ENCODE peak calls at places on chromosomes 3 and 15, in seven cellular contexts. I is IMR-90, L is neural progenitor cell, E is sigmoid colon, M is OCI-LY7, F is transverse colon, O is tibial artery. N is an unnamed sample.

GRCh38 chr3:43644443-43644842 is 22.6 kb upstream of the ANO10 start:
- DNase-seq in I (no peak), L (no peak), E (no peak), M (no peak), F (no peak), O (no peak), N (no peak)

GRCh38 chr3:192409203-192409837 is 318.0 kb downstream of the FGF12 start:
- DNase-seq in I (no peak), L (peak; percentile 83), E (peak; percentile 64), M (no peak), F (no peak), O (no peak), N (no peak)

GRCh38 chr15:74514039-74514438 is 27.0 kb upstream of the ARID3B start:
- DNase-seq in I (peak; percentile 79), L (no peak), E (no peak), M (no peak), F (no peak), O (no peak), N (peak; percentile 10)

GRCh38 chr15:91075761-91076160 is 24.3 kb upstream of the SV2B start:
- DNase-seq in I (no peak), L (no peak), E (no peak), M (no peak), F (no peak), O (no peak), N (no peak)

GRCh38 chr3:170745211-170745718 is 124.7 kb downstream of the RPL22L1 start:
- DNase-seq in I (peak; percentile 73), L (no peak), E (no peak), M (no peak), F (no peak), O (no peak), N (no peak)

GRCh38 chr15:79339588-79340314 is 28.8 kb downstream of the TMED3 start:
- DNase-seq in I (peak; percentile 60), L (peak; percentile 53), E (no peak), M (peak; percentile 47), F (no peak), O (no peak), N (no peak)

GRCh38 chr3:190429681-190430080 is 20.0 kb downstream of the TMEM207 start:
- DNase-seq in I (peak; percentile 59), L (no peak), E (no peak), M (no peak), F (no peak), O (no peak), N (no peak)

GRCh38 chr3:172777901-172778300 is 27.4 kb downstream of the ECT2 start:
- DNase-seq in I (no peak), L (no peak), E (no peak), M (no peak), F (no peak), O (no peak), N (no peak)

GRCh38 chr3:47108546-47108945 is 55.4 kb downstream of the SETD2 start:
- DNase-seq in I (peak; percentile 20), L (peak; percentile 52), E (no peak), M (no peak), F (no peak), O (no peak), N (no peak)

GRCh38 chr3:171640520-171641412 is 169.5 kb downstream of the PLD1 start:
- DNase-seq in I (peak; percentile 56), L (peak; percentile 23), E (no peak), M (no peak), F (no peak), O (no peak), N (no peak)

GRCh38 chr3:190371152-190371551 is 16.8 kb upstream of the CLDN16 start:
- DNase-seq in I (peak; percentile 37), L (no peak), E (no peak), M (no peak), F (no peak), O (no peak), N (no peak)

GRCh38 chr15:81851307-81851706 is 194.5 kb downstream of the MEX3B start:
- DNase-seq in I (no peak), L (no peak), E (no peak), M (no peak), F (no peak), O (no peak), N (no peak)

GRCh38 chr3:46057716-46058115 is 30.4 kb upstream of the XCR1 start:
- DNase-seq in I (no peak), L (no peak), E (no peak), M (no peak), F (no peak), O (no peak), N (no peak)

GRCh38 chr3:23594897-23595670 is 210.7 kb upstream of the UBE2E1 start:
- DNase-seq in I (peak; percentile 12), L (peak; percentile 35), E (no peak), M (no peak), F (no peak), O (no peak), N (no peak)

GRCh38 chr3:190597291-190597690 is 83.4 kb downstream of the IL1RAP start:
- DNase-seq in I (no peak), L (no peak), E (no peak), M (no peak), F (no peak), O (no peak), N (no peak)

GRCh38 chr3:57068437-57069089 is 8.1 kb downstream of the SPATA12 start:
- DNase-seq in I (peak; percentile 61), L (peak; percentile 17), E (peak; percentile 84), M (peak; percentile 98), F (peak; percentile 28), O (peak; percentile 77), N (no peak)

GRCh38 chr3:100400782-100401673 is at the start of the genes LNP1 and TOMM70:
- DNase-seq in I (peak; percentile 96), L (peak; percentile 98), E (peak; percentile 98), M (peak; percentile 97), F (peak; percentile 98), O (peak; percentile 99), N (peak; percentile 98)

GRCh38 chr3:185914911-185915629 is 22.7 kb downstream of the TRA2B start:
- DNase-seq in I (no peak), L (no peak), E (no peak), M (no peak), F (no peak), O (no peak), N (no peak)

GRCh38 chr3:11703185-11703584 is 59.5 kb upstream of the VGLL4 start:
- DNase-seq in I (no peak), L (no peak), E (no peak), M (no peak), F (no peak), O (no peak), N (no peak)

GRCh38 chr3:126053513-126053912 is 30.4 kb downstream of the SLC41A3 start:
- DNase-seq in I (peak; percentile 23), L (no peak), E (no peak), M (no peak), F (no peak), O (no peak), N (peak; percentile 48)

DNA sequence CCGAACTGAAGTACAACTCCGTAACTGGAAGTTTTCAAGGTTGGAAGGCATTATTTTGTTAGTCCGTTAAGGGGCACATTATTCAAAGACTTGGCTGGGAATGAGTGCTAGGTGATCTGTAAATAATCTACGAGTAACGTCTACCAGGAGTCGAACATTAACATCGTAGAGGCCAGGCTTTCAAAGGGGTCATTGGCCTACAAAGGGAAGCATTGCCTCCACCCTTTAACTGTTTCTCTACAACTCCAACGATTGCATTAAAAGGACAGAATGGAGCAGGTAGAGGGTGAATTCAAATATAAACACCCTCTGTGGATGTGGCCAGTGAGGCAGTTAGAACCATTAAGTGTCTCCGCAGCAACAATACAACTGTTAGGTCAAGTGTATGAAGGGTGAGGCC is 126.0 kb upstream of the LMOD3 start:
- DNase-seq in I (no peak), L (no peak), E (no peak), M (no peak), F (peak; percentile 31), O (no peak), N (no peak)
- H3K27ac ChIP-seq in I (no peak overlapping the region), L (no peak overlapping the region), E (no peak overlapping the region), M (no peak overlapping the region), F (peak overlapping the region; percentile 51), O (no peak overlapping the region), N (peak overlapping the region; percentile 16)

GRCh38 chr3:64224826-64225606 is at the start of gene PRICKLE2:
- DNase-seq in I (peak; percentile 96), L (peak; percentile 92), E (peak; percentile 90), M (peak; percentile 92), F (peak; percentile 57), O (peak; percentile 88), N (peak; percentile 16)
- TF ChIP-seq CTCF in I (peak; percentile 49), L (peak; percentile 28), E (peak; percentile 17), M (peak; percentile 67), F (no peak), O (peak; percentile 36), N (no peak)

DNA sequence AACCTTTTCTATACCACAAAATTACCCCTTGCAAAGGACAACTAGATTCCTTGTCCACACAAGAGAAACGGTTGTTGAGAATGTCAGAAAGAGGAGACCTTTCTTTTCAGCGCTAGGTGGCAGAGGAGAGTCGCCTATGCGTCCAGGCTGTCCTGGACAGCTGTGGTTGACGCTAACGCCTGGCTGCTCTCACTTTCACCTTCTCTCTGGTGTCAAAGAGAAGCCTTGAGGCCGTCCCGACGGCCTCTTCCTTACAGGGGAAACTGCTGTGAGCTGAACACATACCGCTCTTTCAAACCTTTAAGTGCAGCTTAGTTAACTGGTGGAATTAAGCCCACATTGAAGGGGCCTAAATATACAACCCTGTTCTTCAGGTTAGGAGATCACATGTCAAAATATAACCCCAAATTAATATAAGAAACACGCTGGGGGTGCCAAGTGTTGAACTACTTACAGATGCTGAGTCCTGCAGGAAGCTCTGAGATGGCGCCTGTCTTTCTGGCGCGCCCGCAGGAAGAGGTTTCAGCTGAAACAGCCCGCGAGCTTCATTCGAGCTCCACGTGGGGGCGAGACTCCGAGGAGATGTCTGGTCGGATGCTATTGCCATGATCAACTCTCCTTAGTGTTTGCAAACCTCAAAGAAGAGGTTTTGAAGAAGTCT is 26.1 kb upstream of the KBTBD8 start:
- DNase-seq in I (peak; percentile 70), L (peak; percentile 90), E (peak; percentile 85), M (peak; percentile 94), F (peak; percentile 83), O (peak; percentile 60), N (peak; percentile 90)
- H3K4me3 ChIP-seq in I (peak overlapping the region; percentile 26), L (peak overlapping the region; percentile 7), E (peak overlapping the region; percentile 36), M (peak overlapping the region; percentile 39), F (peak overlapping the region; percentile 19), O (peak overlapping the region; percentile 28), N (peak overlapping the region; percentile 31)

DNA sequence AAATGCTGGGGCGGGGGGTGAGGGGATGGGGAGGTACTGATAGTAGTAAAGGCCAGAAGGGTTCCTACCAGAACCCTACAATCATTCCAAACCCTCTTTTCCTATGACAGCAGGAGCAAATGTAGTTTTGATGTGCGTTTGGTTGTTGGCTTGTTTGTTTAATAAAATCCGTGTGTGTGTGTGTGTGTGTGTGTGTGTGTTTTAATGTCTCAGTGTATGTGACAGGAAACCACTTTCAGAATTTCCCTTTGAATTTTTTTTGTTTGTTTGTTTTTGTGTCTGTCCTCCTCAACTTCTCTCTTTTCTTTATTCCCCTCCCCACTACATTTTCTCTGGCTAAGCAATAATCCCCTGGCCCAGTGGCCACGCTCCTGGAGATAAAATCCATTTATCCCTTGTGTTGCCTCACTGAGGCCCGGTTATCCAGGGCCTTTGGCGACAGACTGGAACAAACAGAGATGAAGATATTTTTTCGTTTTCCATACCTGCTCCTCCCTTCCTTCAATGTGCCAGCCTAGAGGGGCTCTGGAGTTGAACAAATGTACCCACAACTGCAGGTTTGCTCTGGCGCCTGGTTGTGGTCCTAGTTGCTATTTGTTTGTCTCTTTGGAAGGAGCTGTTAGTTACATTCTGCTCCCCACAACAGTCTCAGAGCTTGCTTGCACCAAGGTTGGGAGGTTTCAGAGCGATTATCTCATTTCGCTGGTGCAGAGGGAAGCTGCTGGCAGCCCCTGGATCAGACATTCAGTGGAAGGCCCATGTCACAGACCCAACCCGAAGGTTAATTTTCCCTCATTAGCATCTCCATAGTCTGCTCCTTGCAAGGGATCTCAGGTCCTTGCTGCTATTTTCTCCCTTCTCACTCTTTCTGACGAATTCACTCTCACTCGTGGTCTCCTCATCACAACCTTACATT is 17.9 kb downstream of the NR2F2 start:
- DNase-seq in I (no peak), L (peak; percentile 47), E (no peak), M (no peak), F (no peak), O (peak; percentile 16), N (no peak)
- H3K27ac ChIP-seq in I (peak overlapping the region; percentile 0), L (no peak overlapping the region), E (peak overlapping the region; percentile 93), M (no peak overlapping the region), F (peak overlapping the region; percentile 94), O (peak overlapping the region; percentile 99), N (peak overlapping the region; percentile 18)